ENCODE peak calls at places on chromosomes 1 and 21, in five cellular contexts. B is body of pancreas, G is Calu3, W is PC-3, Q is glutamatergic neuron. V is an unnamed sample.

GRCh38 chr1:43205671-43206070 is 33.5 kb downstream of the CFAP57 start:
- DNase-seq in B (no peak), G (no peak), W (peak; percentile 57), Q (no peak), V (no peak)

GRCh38 chr1:36530261-36530660 is 47.5 kb upstream of the CSF3R start:
- DNase-seq in B (no peak), G (no peak), W (no peak), Q (no peak), V (no peak)

GRCh38 chr1:220828211-220828553 is 41.5 kb downstream of the MTARC1 start:
- DNase-seq in B (no peak), G (no peak), W (no peak), Q (no peak), V (no peak)

GRCh38 chr1:33140153-33141149 is 41.4 kb downstream of the TRIM62 start:
- DNase-seq in B (no peak), G (no peak), W (peak; percentile 18), Q (no peak), V (no peak)

GRCh38 chr1:10779201-10779600 is 17.2 kb downstream of the CASZ1 start:
- DNase-seq in B (peak; percentile 55), G (peak; percentile 90), W (peak; percentile 92), Q (no peak), V (no peak)

GRCh38 chr21:37407719-37408455 is 41.3 kb downstream of the DYRK1A start:
- DNase-seq in B (no peak), G (no peak), W (no peak), Q (no peak), V (no peak)

GRCh38 chr1:40312238-40313205 is 4.6 kb downstream of the COL9A2 start:
- DNase-seq in B (no peak), G (peak; percentile 69), W (no peak), Q (no peak), V (no peak)

GRCh38 chr1:29259802-29260441 is 23.6 kb downstream of the PTPRU start:
- DNase-seq in B (peak; percentile 54), G (no peak), W (no peak), Q (peak; percentile 69), V (peak; percentile 46)

GRCh38 chr1:168202941-168203654 is 22.7 kb upstream of the SFT2D2 start:
- DNase-seq in B (no peak), G (peak; percentile 69), W (no peak), Q (no peak), V (no peak)

GRCh38 chr1:150268706-150269403 is at the start of gene APH1A:
- DNase-seq in B (peak; percentile 96), G (peak; percentile 97), W (peak; percentile 98), Q (peak; percentile 96), V (peak; percentile 93)

GRCh38 chr1:119773711-119774241 is 5.1 kb upstream of the HMGCS2 start:
- DNase-seq in B (no peak), G (no peak), W (peak; percentile 21), Q (no peak), V (no peak)

GRCh38 chr1:153565529-153566374 is at the start of gene S100A2:
- DNase-seq in B (no peak), G (peak; percentile 63), W (peak; percentile 98), Q (no peak), V (no peak)

GRCh38 chr1:58814251-58815068 is 30.6 kb upstream of the JUN start:
- DNase-seq in B (peak; percentile 72), G (peak; percentile 83), W (peak; percentile 76), Q (peak; percentile 36), V (peak; percentile 42)

GRCh38 chr1:171188388-171189266 is 3.5 kb downstream of the FMO2 start:
- DNase-seq in B (peak; percentile 71), G (peak; percentile 69), W (peak; percentile 85), Q (peak; percentile 42), V (peak; percentile 45)

GRCh38 chr1:231040800-231041704 is 998 bp upstream of the FAM89A start:
- DNase-seq in B (peak; percentile 32), G (no peak), W (no peak), Q (no peak), V (no peak)

GRCh38 chr1:160191756-160192155 is 1.4 kb downstream of the CASQ1 start:
- DNase-seq in B (no peak), G (no peak), W (no peak), Q (no peak), V (no peak)

GRCh38 chr1:103435443-103435842 is 90.1 kb upstream of the RNPC3 start:
- DNase-seq in B (no peak), G (no peak), W (no peak), Q (no peak), V (no peak)

GRCh38 chr1:176515310-176515709 is 52.3 kb downstream of the PAPPA2 start:
- DNase-seq in B (no peak), G (no peak), W (peak; percentile 71), Q (no peak), V (no peak)

GRCh38 chr1:108199231-108199657 is 899 bp downstream of the SLC25A24 start:
- DNase-seq in B (no peak), G (peak; percentile 5), W (peak; percentile 70), Q (no peak), V (peak; percentile 25)

GRCh38 chr1:30786264-30786991 is 28.9 kb upstream of the LAPTM5 start:
- DNase-seq in B (no peak), G (peak; percentile 16), W (no peak), Q (no peak), V (no peak)

GRCh38 chr1:226660410-226661182 is 78.5 kb downstream of the ITPKB start:
- DNase-seq in B (no peak), G (no peak), W (no peak), Q (no peak), V (peak; percentile 66)

GRCh38 chr21:44750675-44751025 is 39.3 kb upstream of the TSPEAR start:
- DNase-seq in B (no peak), G (no peak), W (no peak), Q (no peak), V (no peak)

GRCh38 chr1:26863677-26864060 is 720 bp downstream of the SFN start:
- DNase-seq in B (no peak), G (no peak), W (no peak), Q (no peak), V (no peak)

GRCh38 chr1:26861286-26861701 is 1.7 kb upstream of the SFN start:
- DNase-seq in B (no peak), G (no peak), W (peak; percentile 74), Q (no peak), V (no peak)

GRCh38 chr1:26861889-26862371 is 1.0 kb upstream of the SFN start:
- DNase-seq in B (no peak), G (peak; percentile 23), W (peak; percentile 86), Q (no peak), V (no peak)

GRCh38 chr1:26864610-26865480 is 1.9 kb downstream of the SFN start:
- DNase-seq in B (peak; percentile 98), G (peak; percentile 95), W (peak; percentile 99), Q (peak; percentile 95), V (peak; percentile 97)

DNA sequence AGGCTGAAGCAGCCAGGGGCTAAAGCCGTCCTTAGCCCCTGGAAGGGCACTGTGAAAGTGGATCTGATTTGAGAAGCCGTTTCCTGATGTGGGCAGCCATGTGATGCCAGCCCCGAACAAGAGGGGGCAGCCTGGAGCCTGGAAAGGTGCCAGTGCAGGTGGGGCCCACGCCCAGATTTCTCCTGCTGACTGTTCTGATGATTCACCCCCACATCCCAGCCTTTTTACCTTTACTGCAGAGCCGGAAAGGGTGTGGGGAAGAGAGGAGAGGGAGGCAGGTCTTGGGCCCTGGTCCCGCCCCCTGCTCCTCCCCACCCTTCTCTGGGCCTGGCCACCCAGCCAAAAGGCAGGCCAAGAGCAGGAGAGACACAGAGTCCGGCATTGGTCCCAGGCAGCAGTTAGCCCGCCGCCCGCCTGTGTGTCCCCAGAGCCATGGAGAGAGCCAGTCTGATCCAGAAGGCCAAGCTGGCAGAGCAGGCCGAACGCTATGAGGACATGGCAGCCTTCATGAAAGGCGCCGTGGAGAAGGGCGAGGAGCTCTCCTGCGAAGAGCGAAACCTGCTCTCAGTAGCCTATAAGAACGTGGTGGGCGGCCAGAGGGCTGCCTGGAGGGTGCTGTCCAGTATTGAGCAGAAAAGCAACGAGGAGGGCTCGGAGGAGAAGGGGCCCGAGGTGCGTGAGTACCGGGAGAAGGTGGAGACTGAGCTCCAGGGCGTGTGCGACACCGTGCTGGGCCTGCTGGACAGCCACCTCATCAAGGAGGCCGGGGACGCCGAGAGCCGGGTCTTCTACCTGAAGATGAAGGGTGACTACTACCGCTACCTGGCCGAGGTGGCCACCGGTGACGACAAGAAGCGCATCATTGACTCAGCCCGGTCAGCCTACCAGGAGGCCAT is at the start of gene SFN:
- DNase-seq in B (peak; percentile 46), G (peak; percentile 93), W (peak; percentile 98), Q (no peak), V (peak; percentile 33)
- TF ChIP-seq CTCF in B (peak; percentile 33), G (peak; percentile 70), W (peak; percentile 91), Q (peak; percentile 22), V (peak; percentile 24)

DNA sequence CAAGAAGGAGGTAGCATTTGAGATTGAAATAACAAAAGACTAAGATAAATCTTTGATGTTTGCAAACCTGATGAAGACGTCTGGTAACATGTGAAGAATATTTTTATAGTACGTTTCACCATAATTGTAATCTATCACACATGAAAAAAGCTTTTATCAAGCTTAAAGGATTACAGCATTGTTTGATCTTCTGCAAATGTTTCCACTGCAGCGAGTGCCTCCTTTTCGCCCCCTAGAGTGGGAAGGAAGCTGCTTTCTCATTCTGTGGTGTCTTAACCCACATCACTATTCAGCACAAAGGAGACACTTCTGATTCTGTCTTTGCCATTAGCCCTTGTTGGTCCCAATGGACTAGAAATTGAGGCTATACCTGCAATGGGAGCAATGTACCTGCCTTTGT is 46.0 kb upstream of the IL12RB2 start:
- DNase-seq in B (peak; percentile 23), G (no peak), W (no peak), Q (no peak), V (no peak)
- TF ChIP-seq CTCF in B (no peak), G (no peak), W (peak; percentile 48), Q (no peak), V (no peak)

GRCh38 chr1:203033287-203033686 is 7.0 kb downstream of the PPFIA4 start:
- DNase-seq in B (no peak), G (no peak), W (no peak), Q (no peak), V (no peak)

GRCh38 chr1:203028784-203029553 is 2.7 kb downstream of the PPFIA4 start:
- DNase-seq in B (no peak), G (no peak), W (no peak), Q (peak; percentile 58), V (no peak)

GRCh38 chr1:203034422-203035110 is 8.3 kb downstream of the PPFIA4 start:
- DNase-seq in B (no peak), G (no peak), W (no peak), Q (no peak), V (no peak)

GRCh38 chr1:203033917-203034316 is 7.6 kb downstream of the PPFIA4 start:
- DNase-seq in B (no peak), G (no peak), W (no peak), Q (no peak), V (no peak)

GRCh38 chr1:203031467-203031866 is 5.2 kb downstream of the PPFIA4 start:
- DNase-seq in B (no peak), G (no peak), W (peak; percentile 44), Q (no peak), V (no peak)
- TF ChIP-seq CTCF in B (peak; percentile 10), G (no peak), W (peak; percentile 85), Q (peak; percentile 61), V (peak; percentile 76)

GRCh38 chr1:37593726-37594125 is 2.0 kb downstream of the GNL2 start:
- DNase-seq in B (no peak), G (no peak), W (no peak), Q (no peak), V (no peak)

GRCh38 chr1:37599940-37600339 is 4.2 kb upstream of the GNL2 start:
- DNase-seq in B (no peak), G (no peak), W (no peak), Q (no peak), V (no peak)

GRCh38 chr1:37601441-37601840 is 5.7 kb upstream of the GNL2 start:
- DNase-seq in B (no peak), G (no peak), W (no peak), Q (no peak), V (no peak)

GRCh38 chr1:37596182-37596667 is 488 bp upstream of the GNL2 start:
- DNase-seq in B (no peak), G (no peak), W (no peak), Q (no peak), V (no peak)

GRCh38 chr1:37595440-37596181 is at the start of gene GNL2:
- DNase-seq in B (peak; percentile 98), G (peak; percentile 98), W (peak; percentile 97), Q (peak; percentile 98), V (peak; percentile 99)
- TF ChIP-seq CTCF in B (no peak), G (no peak), W (no peak), Q (no peak), V (no peak)